ENCODE peak calls at places on chromosomes 2 and 18, in five cellular contexts. A, V, C, J and I are unnamed samples.

GRCh38 chr2:20106746-20107145 is 55.3 kb upstream of the LAPTM4A start:
- DNase-seq in A (no peak), V (peak; percentile 39), C (no peak), J (peak; percentile 33), I (peak; percentile 69)

GRCh38 chr18:35268811-35269210 is 21.2 kb downstream of the ZSCAN30 start:
- DNase-seq in A (no peak), V (no peak), C (peak; percentile 45), J (no peak), I (no peak)

GRCh38 chr2:235511187-235511661 is 17.4 kb downstream of the AGAP1 start:
- DNase-seq in A (no peak), V (peak; percentile 82), C (no peak), J (no peak), I (peak; percentile 90)

GRCh38 chr2:231940795-231941194 is 14.6 kb upstream of the NPPC start:
- DNase-seq in A (no peak), V (no peak), C (no peak), J (no peak), I (no peak)

GRCh38 chr2:158893057-158893456 is 75.4 kb upstream of the TANC1 start:
- DNase-seq in A (no peak), V (no peak), C (no peak), J (no peak), I (peak; percentile 97)

GRCh38 chr2:134975281-134976009 is 56.8 kb downstream of the CCNT2 start:
- DNase-seq in A (no peak), V (no peak), C (no peak), J (no peak), I (no peak)

GRCh38 chr18:78507217-78507616 is 472.4 kb upstream of the SALL3 start:
- DNase-seq in A (no peak), V (no peak), C (no peak), J (no peak), I (no peak)

GRCh38 chr2:30296496-30296895 is 65.2 kb downstream of the LBH start:
- DNase-seq in A (no peak), V (no peak), C (no peak), J (no peak), I (no peak)

GRCh38 chr2:68764781-68765385 is 30.3 kb downstream of the ARHGAP25 start:
- DNase-seq in A (no peak), V (peak; percentile 60), C (no peak), J (no peak), I (no peak)